ENCODE peak calls at places on chromosomes 13 and 19, in ten cellular contexts. F is hippocampal formation; I is stimulated activated CD8-positive, alpha-beta memory T cell treated with anti-CD3 and anti-CD28 coated beads, Interleukin-12 subunit alpha, Interleukin-12 subunit beta, amount 100 ng/mL, for 4 hours; D is HTR-8/SVneo; V is AG09309; S is neuronal stem cell; A is iris pigment epithelial cell; N is stimulated activated CD4-positive, alpha-beta T cell treated with anti-CD3 and anti-CD28 coated beads, Interleukin-2, amount 100 ng/mL, for 24 hours; E is iPS DF 6.9; X is NCI-H524. O is an unnamed sample.

GRCh38 chr19:21149877-21150276 is 8.0 kb downstream of the ZNF431 start:
- DNase-seq in D (no peak), A (no peak), V (no peak), E (no peak), N (no peak), I (no peak), F (no peak), S (no peak), X (no peak), O (no peak)

GRCh38 chr13:47175172-47175806 is 278.4 kb upstream of the HTR2A start:
- DNase-seq in S (no peak), F (no peak), X (no peak), I (no peak), A (peak; percentile 71), E (no peak), V (peak; percentile 50), N (no peak), D (no peak), O (peak; percentile 74)

GRCh38 chr13:58838615-58839014 is 1207.1 kb downstream of the PCDH17 start:
- DNase-seq in F (no peak), X (no peak), I (no peak), E (no peak), A (no peak), D (no peak), N (no peak), V (no peak), S (no peak), O (no peak)

GRCh38 chr13:20363604-20364003 is 131.5 kb upstream of the GJB6 start:
- DNase-seq in E (no peak), A (no peak), X (no peak), D (no peak), S (no peak), I (no peak), F (no peak), N (no peak), V (no peak), O (no peak)

GRCh38 chr19:1146418-1146711 is 27.7 kb downstream of the SBNO2 start:
- DNase-seq in A (no peak), V (no peak), X (no peak), N (no peak), F (no peak), E (no peak), D (no peak), I (no peak), S (no peak), O (no peak)

GRCh38 chr13:23883255-23883654 is 5.9 kb downstream of the MIPEP start:
- DNase-seq in I (no peak), X (no peak), V (no peak), A (no peak), N (no peak), F (peak; percentile 28), S (no peak), D (no peak), E (no peak), O (no peak)

GRCh38 chr13:45194081-45194939 is 6.5 kb downstream of the KCTD4 start:
- DNase-seq in F (peak; percentile 92), I (no peak), S (no peak), N (no peak), D (no peak), E (no peak), V (no peak), A (peak; percentile 69), X (peak; percentile 15), O (peak; percentile 62)

GRCh38 chr13:102703721-102704035 is 8.8 kb upstream of the METTL21C start:
- DNase-seq in N (no peak), V (no peak), A (no peak), D (no peak), I (no peak), X (no peak), S (no peak), E (no peak), F (no peak), O (no peak)

GRCh38 chr19:29003641-29004409 is 209.1 kb downstream of the UQCRFS1 start:
- DNase-seq in E (no peak), D (no peak), N (no peak), S (no peak), I (no peak), V (no peak), A (no peak), F (no peak), X (no peak), O (no peak)

GRCh38 chr13:96492758-96493157 is 402.9 kb downstream of the HS6ST3 start:
- DNase-seq in V (no peak), N (no peak), E (no peak), X (peak; percentile 5), A (no peak), I (no peak), F (no peak), D (no peak), S (no peak), O (no peak)

GRCh38 chr19:48739835-48740704 is at the start of gene RASIP1:
- DNase-seq in F (no peak), I (no peak), V (no peak), E (no peak), S (no peak), D (no peak), N (no peak), X (peak; percentile 91), A (no peak), O (no peak)

GRCh38 chr13:73090116-73090811 is 31.5 kb downstream of the KLF5 start:
- DNase-seq in N (no peak), A (peak; percentile 87), X (no peak), D (peak; percentile 70), V (peak; percentile 46), I (no peak), E (peak; percentile 43), S (no peak), F (no peak), O (no peak)

GRCh38 chr19:28349604-28350003 is 863.3 kb downstream of the UQCRFS1 start:
- DNase-seq in A (no peak), N (no peak), X (no peak), D (no peak), F (no peak), S (no peak), I (no peak), E (no peak), V (no peak), O (no peak)

GRCh38 chr19:1015061-1015781 is 5.7 kb downstream of the TMEM259 start:
- DNase-seq in F (no peak), A (no peak), V (no peak), X (no peak), E (no peak), I (no peak), N (no peak), S (no peak), D (no peak), O (no peak)

GRCh38 chr13:42002066-42002465 is 41.2 kb upstream of the VWA8 start:
- DNase-seq in V (no peak), D (no peak), I (no peak), A (no peak), E (no peak), S (no peak), X (no peak), F (no peak), N (no peak), O (no peak)

GRCh38 chr19:20321139-20321656 is 154.2 kb downstream of the ZNF486 start:
- DNase-seq in F (no peak), A (no peak), E (no peak), D (no peak), X (no peak), V (no peak), S (no peak), I (no peak), N (no peak), O (no peak)

GRCh38 chr13:97460004-97460756 is 26.2 kb downstream of the RAP2A start:
- DNase-seq in E (no peak), I (no peak), D (no peak), N (no peak), F (no peak), X (no peak), V (no peak), A (peak; percentile 34), S (no peak), O (peak; percentile 49)

GRCh38 chr19:47761566-47761965 is 16.2 kb downstream of the NOP53 start:
- DNase-seq in A (no peak), V (no peak), D (no peak), N (no peak), I (no peak), X (no peak), E (no peak), S (no peak), F (no peak), O (no peak)

GRCh38 chr19:45424191-45425058 is 708 bp upstream of the ERCC1 start:
- DNase-seq in S (no peak), X (peak; percentile 42), N (peak; percentile 51), V (peak; percentile 84), F (no peak), E (no peak), I (no peak), D (no peak), A (peak; percentile 96), O (peak; percentile 88)

GRCh38 chr13:106361621-106362020 is 173.8 kb downstream of the EFNB2 start:
- DNase-seq in X (no peak), V (no peak), D (no peak), A (no peak), E (no peak), N (no peak), F (no peak), I (no peak), S (no peak), O (no peak)

GRCh38 chr13:98672947-98673545 is 79.4 kb downstream of the SLC15A1 start:
- DNase-seq in I (peak; percentile 5), A (peak; percentile 70), D (peak; percentile 58), N (peak; percentile 55), F (peak; percentile 56), V (peak; percentile 52), S (peak; percentile 61), X (peak; percentile 60), E (peak; percentile 39), O (peak; percentile 57)

GRCh38 chr19:2034729-2035589 is 16.1 kb downstream of the MKNK2 start:
- DNase-seq in I (peak; percentile 27), V (no peak), N (peak; percentile 70), A (peak; percentile 48), D (no peak), S (no peak), F (no peak), X (no peak), E (peak; percentile 78), O (no peak)

GRCh38 chr13:25170554-25171107 is 1.5 kb downstream of the AMER2 start:
- DNase-seq in D (no peak), I (no peak), V (no peak), N (no peak), S (no peak), E (no peak), X (peak; percentile 58), A (no peak), F (peak; percentile 73), O (no peak)

GRCh38 chr13:50485979-50486935 is 357.2 kb downstream of the DLEU7 start:
- DNase-seq in E (no peak), V (no peak), S (no peak), N (no peak), X (no peak), I (no peak), F (no peak), A (peak; percentile 53), D (no peak), O (peak; percentile 79)

GRCh38 chr13:114134944-114135610 is 2.7 kb upstream of the RASA3 start:
- DNase-seq in I (no peak), X (no peak), V (no peak), E (no peak), S (no peak), A (no peak), D (no peak), N (peak; percentile 14), F (no peak), O (no peak)

GRCh38 chr13:33007237-33007636 is 9.0 kb upstream of the KL start:
- DNase-seq in N (no peak), D (no peak), E (no peak), V (no peak), S (no peak), A (no peak), I (no peak), X (no peak), F (no peak), O (no peak)

GRCh38 chr19:1651548-1652394 is 644 bp downstream of the TCF3 start:
- DNase-seq in V (no peak), A (peak; percentile 52), D (no peak), E (no peak), I (peak; percentile 39), N (peak; percentile 48), F (no peak), X (peak; percentile 58), S (peak; percentile 42), O (no peak)

GRCh38 chr19:55956431-55956830 is 8.8 kb downstream of the NLRP8 start:
- DNase-seq in I (no peak), X (no peak), F (no peak), S (no peak), N (no peak), D (no peak), E (no peak), A (no peak), V (no peak), O (no peak)

O was measured in stromal cell of bone marrow.